ENCODE peak calls at places on chromosomes 6 and 20, in four cellular contexts. P is right cardiac atrium, W is adrenal gland, E is heart right ventricle. M is an unnamed sample.

GRCh38 chr6:118889163-118889562 is 4.8 kb upstream of the ASF1A start:
- DNase-seq in P (no peak), W (no peak), E (no peak), M (no peak)

GRCh38 chr6:15715060-15715459 is 52.2 kb upstream of the DTNBP1 start:
- DNase-seq in P (no peak), W (peak; percentile 68), E (no peak), M (no peak)

GRCh38 chr6:22828179-22829062 is 259.1 kb downstream of the HDGFL1 start:
- DNase-seq in P (no peak), W (peak; percentile 38), E (peak; percentile 30), M (peak; percentile 89)

GRCh38 chr6:166540631-166541331 is 45.7 kb downstream of the RAMACL start:
- DNase-seq in P (no peak), W (no peak), E (peak; percentile 54), M (no peak)

GRCh38 chr6:137496909-137497721 is 2.9 kb upstream of the OLIG3 start:
- DNase-seq in P (no peak), W (no peak), E (no peak), M (no peak)

GRCh38 chr6:20013485-20013884 is 176.3 kb downstream of the ID4 start:
- DNase-seq in P (no peak), W (no peak), E (no peak), M (no peak)

GRCh38 chr6:87909849-87910248 is 137.8 kb upstream of the SPACA1 start:
- DNase-seq in P (peak; percentile 44), W (peak; percentile 65), E (no peak), M (no peak)

GRCh38 chr6:69665437-69665836 is 131.4 kb downstream of the LMBRD1 start:
- DNase-seq in P (no peak), W (no peak), E (no peak), M (no peak)

GRCh38 chr20:24305366-24305765 is 164.1 kb upstream of the SYNDIG1 start:
- DNase-seq in P (no peak), W (no peak), E (no peak), M (no peak)

GRCh38 chr6:54617730-54618129 is 228.8 kb upstream of the FAM83B start:
- DNase-seq in P (no peak), W (no peak), E (no peak), M (peak; percentile 33)

GRCh38 chr6:84462697-84463096 is 235.3 kb upstream of the CEP162 start:
- DNase-seq in P (no peak), W (no peak), E (no peak), M (no peak)

GRCh38 chr6:89602136-89602535 is 36.4 kb downstream of the LYRM2 start:
- DNase-seq in P (no peak), W (no peak), E (no peak), M (no peak)

GRCh38 chr6:68313911-68314310 is 321.2 kb upstream of the ADGRB3 start:
- DNase-seq in P (no peak), W (no peak), E (no peak), M (no peak)

GRCh38 chr6:157632821-157633220 is 190.2 kb upstream of the SNX9 start:
- DNase-seq in P (no peak), W (no peak), E (no peak), M (no peak)

GRCh38 chr20:38731738-38732113 is 7.4 kb downstream of the SLC32A1 start:
- DNase-seq in P (no peak), W (no peak), E (no peak), M (no peak)

GRCh38 chr6:24719125-24719931 is at the start of gene C6orf62:
- DNase-seq in P (peak; percentile 33), W (peak; percentile 34), E (peak; percentile 36), M (peak; percentile 43)

GRCh38 chr20:56194042-56194441 is 54.5 kb upstream of the MC3R start:
- DNase-seq in P (no peak), W (no peak), E (no peak), M (no peak)
- H3K9me3 ChIP-seq in P (peaks cover 2% of the 10 kb centered on the region), W (no peaks in the 10 kb centered on the region), E (no peaks in the 10 kb centered on the region), M (no peaks in the 10 kb centered on the region)

GRCh38 chr6:37019065-37019450 is 13.6 kb downstream of the FGD2 start:
- DNase-seq in P (no peak), W (no peak), E (no peak), M (no peak)

GRCh38 chr6:37022135-37022863 is 16.8 kb downstream of the FGD2 start:
- DNase-seq in P (no peak), W (no peak), E (no peak), M (no peak)

GRCh38 chr6:37020426-37021211 is 15.2 kb downstream of the FGD2 start:
- DNase-seq in P (no peak), W (no peak), E (no peak), M (peak; percentile 44)

GRCh38 chr6:37018152-37019064 is 13.0 kb downstream of the FGD2 start:
- DNase-seq in P (peak; percentile 90), W (peak; percentile 93), E (peak; percentile 90), M (peak; percentile 93)

GRCh38 chr6:37021356-37022129 is 16.1 kb downstream of the FGD2 start:
- DNase-seq in P (no peak), W (no peak), E (no peak), M (peak; percentile 42)
- H3K27ac ChIP-seq in P (no peak overlapping the region), W (no peak overlapping the region), E (no peak overlapping the region), M (no peak overlapping the region)

DNA sequence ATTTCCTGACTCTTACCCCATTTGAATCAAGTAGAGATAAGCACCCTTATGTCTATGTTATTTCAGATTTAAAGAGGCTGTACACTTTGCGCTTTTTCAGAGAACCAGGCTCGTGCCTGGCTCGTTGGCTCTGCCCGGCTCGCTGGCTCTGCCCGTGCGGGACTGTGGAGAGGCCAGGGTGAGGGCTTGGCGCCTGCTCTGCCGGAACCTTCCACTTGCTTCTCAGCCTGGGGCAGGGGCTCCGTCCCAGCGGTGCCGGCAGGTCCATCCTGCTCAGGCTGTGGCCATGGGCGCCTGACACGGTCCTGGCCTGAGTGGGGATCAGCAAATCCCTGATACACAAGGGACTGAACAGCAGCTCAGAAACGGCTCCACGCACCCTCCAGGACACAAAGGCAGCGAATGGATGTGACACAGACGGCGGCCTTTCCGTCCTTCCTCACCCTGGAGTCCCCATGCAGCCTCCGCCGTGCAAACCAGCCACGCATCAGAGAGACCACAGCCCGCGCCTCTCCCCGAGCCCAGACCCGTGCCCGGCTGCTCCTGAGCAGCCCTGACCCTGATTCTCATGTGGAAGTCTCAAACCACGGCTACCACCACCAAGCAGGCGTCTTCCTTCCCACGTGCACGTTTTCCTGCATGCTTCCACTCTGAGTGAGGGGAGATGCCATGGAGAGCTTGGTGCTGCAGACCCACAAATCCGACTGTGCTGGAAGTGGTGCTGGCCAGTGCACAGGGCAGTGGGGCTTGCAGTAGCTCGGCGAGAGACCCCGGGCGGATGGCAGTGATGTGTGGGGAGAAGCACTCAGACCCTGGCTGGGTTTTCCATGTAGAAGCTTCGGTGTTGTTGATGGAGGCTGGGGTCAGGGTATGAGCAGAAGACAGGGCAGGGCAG is 233.9 kb downstream of the ERMARD start:
- DNase-seq in P (no peak), W (no peak), E (no peak), M (no peak)
- H3K9me3 ChIP-seq in P (no peaks in the 10 kb centered on the region), W (no peaks in the 10 kb centered on the region), E (no peaks in the 10 kb centered on the region), M (no peaks in the 10 kb centered on the region)

GRCh38 chr6:11650297-11650696 is 112.7 kb downstream of the TMEM170B start:
- DNase-seq in P (peak; percentile 57), W (peak; percentile 12), E (peak; percentile 58), M (no peak)
- H3K27ac ChIP-seq in P (peak overlapping the region; percentile 61), W (no peak overlapping the region), E (no peak overlapping the region), M (no peak overlapping the region)

DNA sequence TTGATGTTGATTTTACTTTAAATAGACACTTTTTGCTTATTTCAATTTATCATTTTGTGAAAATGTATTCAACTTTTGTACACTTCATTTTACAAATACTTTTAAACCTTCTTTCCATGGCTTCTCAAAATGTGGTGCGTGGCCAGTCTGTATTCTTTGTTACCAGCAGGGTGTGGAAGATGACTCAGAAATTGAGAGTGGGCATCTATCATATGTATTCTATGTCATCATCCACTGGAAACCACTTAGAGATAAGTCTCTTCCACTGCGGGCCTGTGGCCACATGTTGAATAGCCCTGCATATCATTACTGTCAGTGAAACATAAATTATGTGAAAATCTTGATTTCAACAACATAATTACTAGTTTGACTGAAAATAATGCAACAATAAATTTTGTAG is 52.6 kb upstream of the MC3R start:
- DNase-seq in P (no peak), W (no peak), E (no peak), M (no peak)
- H3K9me3 ChIP-seq in P (peaks cover 10% of the 10 kb centered on the region), W (no peaks in the 10 kb centered on the region), E (peaks cover 11% of the 10 kb centered on the region), M (no peaks in the 10 kb centered on the region)

M was measured in hepatocyte.